ENCODE peak calls at places on chromosomes 7 and 10, in ten cellular contexts. P is fibroblast of the aortic adventitia, B is cardiac muscle cell, S is GM12878, E is HL-60, C is mesothelial cell of epicardium, G is heart left ventricle, K is fibroblast of pulmonary artery, I is uterus, L is astrocyte. U is an unnamed sample.

GRCh38 chr7:46651070-46651469 is 730.0 kb upstream of the IGFBP3 start:
- DNase-seq in B (no peak), L (no peak), I (no peak), E (no peak), P (no peak), G (no peak), S (no peak), K (no peak), C (no peak), U (peak)

GRCh38 chr10:127790165-127790564 is 53.2 kb downstream of the FOXI2 start:
- DNase-seq in P (no peak), E (no peak), K (no peak), I (no peak), L (no peak), S (no peak), G (no peak), C (no peak), B (no peak), U (no peak)

GRCh38 chr10:62818426-62819011 is 2.4 kb upstream of the EGR2 start:
- DNase-seq in G (peak), I (no peak), L (no peak), S (no peak), K (peak), E (no peak), C (no peak), P (no peak), B (peak), U (no peak)

GRCh38 chr10:131198401-131198800 is 113.1 kb downstream of the TCERG1L start:
- DNase-seq in E (no peak), I (no peak), B (no peak), C (peak), L (no peak), S (no peak), K (no peak), G (no peak), P (no peak), U (no peak)

GRCh38 chr10:113415246-113415645 is 137.6 kb upstream of the HABP2 start:
- DNase-seq in E (no peak), P (peak), C (no peak), G (no peak), S (no peak), I (peak), L (no peak), B (no peak), K (no peak), U (peak)

GRCh38 chr7:143279186-143280098 is 5.3 kb upstream of the TMEM139 start:
- DNase-seq in K (peak), E (no peak), B (no peak), G (no peak), C (no peak), L (peak), I (no peak), P (peak), S (no peak), U (peak)

GRCh38 chr10:49735848-49736563 is 26.1 kb downstream of the OGDHL start:
- DNase-seq in I (no peak), L (no peak), S (no peak), E (no peak), G (no peak), C (no peak), P (no peak), K (no peak), B (no peak), U (no peak)

GRCh38 chr10:76509501-76509900 is 1078.1 kb downstream of the LRMDA start:
- DNase-seq in E (no peak), C (no peak), B (no peak), P (peak), S (no peak), K (peak), G (no peak), L (peak), I (no peak), U (no peak)

GRCh38 chr10:93440591-93441012 is 41.5 kb downstream of the MYOF start:
- DNase-seq in E (no peak), L (no peak), P (peak), K (no peak), I (no peak), G (no peak), S (no peak), B (no peak), C (no peak), U (no peak)

GRCh38 chr10:101112799-101113594 is 18.1 kb upstream of the TLX1 start:
- DNase-seq in S (no peak), C (no peak), K (no peak), P (no peak), L (no peak), G (no peak), I (no peak), E (no peak), B (no peak), U (no peak)

GRCh38 chr10:114634607-114634974 is 23.5 kb downstream of the ABLIM1 start:
- DNase-seq in P (peak), E (no peak), G (peak), B (peak), L (peak), K (peak), I (peak), S (no peak), C (peak), U (peak)

GRCh38 chr7:121500659-121501058 is 104.6 kb upstream of the FAM3C start:
- DNase-seq in L (no peak), P (no peak), G (no peak), E (no peak), I (no peak), B (no peak), S (no peak), C (no peak), K (no peak), U (no peak)

GRCh38 chr7:138460176-138460648 is at the start of gene TRIM24:
- DNase-seq in E (peak), L (peak), B (no peak), K (no peak), P (peak), I (no peak), S (no peak), G (peak), C (no peak), U (no peak)

GRCh38 chr7:42910306-42910705 is 1.6 kb downstream of the C7orf25 start:
- DNase-seq in E (no peak), G (no peak), B (no peak), L (no peak), S (no peak), I (no peak), P (no peak), K (no peak), C (no peak), U (no peak)

GRCh38 chr7:52917982-52918578 is 117.4 kb upstream of the POM121L12 start:
- DNase-seq in I (no peak), S (no peak), P (no peak), G (no peak), K (no peak), C (no peak), E (peak), B (no peak), L (no peak), U (peak)

GRCh38 chr10:128993911-128994538 is 473.0 kb upstream of the MGMT start:
- DNase-seq in K (no peak), B (no peak), G (no peak), C (no peak), P (no peak), S (no peak), I (no peak), E (no peak), L (no peak), U (no peak)

GRCh38 chr7:141640239-141640840 is 61.6 kb downstream of the DENND11 start:
- DNase-seq in G (no peak), C (no peak), K (no peak), E (no peak), B (no peak), L (peak), I (no peak), P (no peak), S (no peak), U (no peak)

GRCh38 chr7:35533877-35534276 is 161.1 kb downstream of the HERPUD2 start:
- DNase-seq in K (no peak), P (no peak), C (no peak), S (no peak), L (no peak), E (peak), B (no peak), I (no peak), G (no peak), U (no peak)

GRCh38 chr7:158043461-158044155 is 544.0 kb downstream of the PTPRN2 start:
- DNase-seq in B (no peak), E (no peak), C (no peak), L (no peak), S (no peak), K (no peak), G (no peak), I (no peak), P (no peak), U (no peak)

GRCh38 chr7:118429141-118429540 is 204.6 kb downstream of the ANKRD7 start:
- DNase-seq in B (no peak), S (no peak), C (no peak), P (no peak), L (peak), I (no peak), E (no peak), K (no peak), G (no peak), U (no peak)

GRCh38 chr7:2809903-2810628 is 34.0 kb downstream of the GNA12 start:
- DNase-seq in P (no peak), L (no peak), S (no peak), B (no peak), I (no peak), C (no peak), E (no peak), K (no peak), G (peak), U (peak)

GRCh38 chr7:71486856-71487628 is 355.1 kb downstream of the GALNT17 start:
- DNase-seq in L (peak), G (no peak), E (no peak), C (no peak), P (peak), I (peak), B (no peak), K (peak), S (no peak), U (no peak)

GRCh38 chr10:10865913-10866312 is 151.8 kb upstream of the CELF2 start:
- DNase-seq in C (no peak), G (no peak), B (no peak), E (no peak), I (no peak), L (no peak), S (no peak), K (no peak), P (no peak), U (peak)

GRCh38 chr7:157016352-157017041 is 6.0 kb upstream of the MNX1 start:
- DNase-seq in E (no peak), G (no peak), P (no peak), S (peak), K (no peak), B (no peak), C (no peak), I (no peak), L (no peak), U (no peak)

GRCh38 chr10:19638173-19638872 is 177.9 kb upstream of the PLXDC2 start:
- DNase-seq in I (no peak), C (no peak), S (no peak), E (peak), B (no peak), P (peak), K (peak), G (peak), L (peak), U (peak)

GRCh38 chr10:34862892-34863291 is 47.8 kb upstream of the PARD3 start:
- DNase-seq in C (no peak), L (no peak), I (no peak), S (no peak), B (no peak), E (no peak), P (no peak), K (no peak), G (no peak), U (no peak)

GRCh38 chr10:122878799-122879338 is 512 bp downstream of the FAM24B start:
- DNase-seq in K (peak), L (no peak), S (no peak), B (no peak), I (no peak), E (no peak), G (no peak), P (peak), C (no peak), U (peak)

GRCh38 chr10:132836248-132836831 is 50.4 kb upstream of the NKX6-2 start:
- DNase-seq in C (no peak), S (no peak), P (no peak), K (no peak), L (no peak), E (no peak), B (no peak), G (peak), I (no peak), U (no peak)

GRCh38 chr10:54703086-54703485 is 97.9 kb downstream of the PCDH15 start:
- DNase-seq in E (no peak), G (no peak), I (no peak), C (no peak), L (peak), B (no peak), S (no peak), P (no peak), K (peak), U (peak)

GRCh38 chr10:114647545-114648138 is 10.4 kb downstream of the ABLIM1 start:
- DNase-seq in B (no peak), I (no peak), S (no peak), C (no peak), G (no peak), K (no peak), P (peak), L (peak), E (no peak), U (peak)

GRCh38 chr7:121605297-121605640 is 209.2 kb upstream of the FAM3C start:
- DNase-seq in G (no peak), C (no peak), K (peak), I (no peak), E (no peak), B (peak), S (no peak), P (peak), L (no peak), U (peak)

GRCh38 chr10:110566472-110567200 is 859 bp upstream of the SMC3 start:
- DNase-seq in S (no peak), C (no peak), I (no peak), L (no peak), K (no peak), B (no peak), G (no peak), E (no peak), P (no peak), U (no peak)

GRCh38 chr10:88657901-88658300 is 6.3 kb upstream of the LIPF start:
- DNase-seq in L (peak), S (no peak), I (no peak), G (no peak), E (no peak), B (no peak), C (no peak), K (no peak), P (peak), U (peak)

GRCh38 chr7:155190608-155191536 is 106.8 kb upstream of the INSIG1 start:
- DNase-seq in K (peak), B (peak), I (peak), G (no peak), L (no peak), P (peak), E (peak), C (peak), S (no peak), U (no peak)
- TF ChIP-seq CTCF in K (peak), B (peak), I (peak), G (peak), L (peak), P (peak), E (peak), C (peak), S (peak), U (peak)

GRCh38 chr10:17166699-17167098 is 34.8 kb downstream of the TRDMT1 start:
- DNase-seq in G (no peak), P (no peak), L (no peak), B (peak), K (no peak), E (no peak), I (no peak), C (no peak), S (no peak), U (no peak)

GRCh38 chr10:17174626-17175025 is 26.8 kb downstream of the TRDMT1 start:
- DNase-seq in K (no peak), I (no peak), C (no peak), P (no peak), G (no peak), E (no peak), S (no peak), B (no peak), L (no peak), U (no peak)

GRCh38 chr10:17175551-17175950 is 25.9 kb downstream of the TRDMT1 start:
- DNase-seq in B (no peak), G (no peak), K (peak), I (no peak), P (peak), E (no peak), C (no peak), L (peak), S (no peak), U (peak)

GRCh38 chr10:17169807-17170206 is 31.7 kb downstream of the TRDMT1 start:
- DNase-seq in S (no peak), I (no peak), G (no peak), P (peak), E (no peak), B (peak), C (no peak), K (peak), L (no peak), U (no peak)

DNA sequence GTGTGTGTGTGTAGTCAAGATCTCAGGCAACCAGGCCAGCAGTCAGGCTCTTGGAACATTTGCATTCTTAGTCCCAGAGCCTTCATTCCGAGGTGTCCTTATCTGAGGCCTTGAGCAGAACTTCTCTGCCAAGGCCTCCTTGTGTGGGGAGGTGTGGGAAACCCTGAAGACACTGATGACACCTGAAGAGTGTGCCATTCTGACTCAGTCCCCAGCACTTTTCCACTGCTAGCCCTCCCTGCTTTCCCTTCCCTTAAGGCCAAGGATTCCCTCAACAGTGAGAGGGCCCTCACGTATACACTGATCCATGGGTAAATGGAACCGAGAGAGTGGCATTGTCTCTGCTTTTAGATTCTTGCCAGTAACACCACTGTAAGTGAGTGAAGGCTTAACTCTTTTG is 30.3 kb downstream of the TRDMT1 start:
- DNase-seq in G (no peak), K (peak), L (no peak), P (no peak), I (no peak), S (no peak), C (no peak), E (no peak), B (peak), U (no peak)
- TF ChIP-seq CTCF in G (no peak), K (no peak), L (no peak), P (no peak), I (no peak), S (no peak), C (no peak), E (no peak), B (no peak), U (no peak)

GRCh38 chr7:33982425-33982786 is 77.1 kb downstream of the BMPER start:
- DNase-seq in E (no peak), C (no peak), G (no peak), B (peak), L (peak), P (peak), I (no peak), S (no peak), K (peak), U (peak)
- TF ChIP-seq CTCF in E (no peak), C (peak), G (no peak), B (peak), L (peak), P (peak), I (no peak), S (no peak), K (peak), U (peak)

GRCh38 chr10:46048152-46048551 is 2.1 kb upstream of the MSMB start:
- DNase-seq in L (no peak), I (no peak), B (no peak), C (no peak), E (no peak), G (no peak), P (no peak), S (no peak), K (no peak), U (no peak)
- TF ChIP-seq CTCF in L (no peak), I (no peak), B (no peak), C (no peak), E (no peak), G (no peak), P (no peak), S (no peak), K (no peak), U (no peak)

GRCh38 chr10:73812662-73813061 is 1.3 kb upstream of the NDST2 start:
- DNase-seq in P (no peak), L (no peak), I (no peak), C (no peak), B (no peak), E (no peak), S (no peak), G (no peak), K (no peak), U (no peak)
- TF ChIP-seq CTCF in P (no peak), L (no peak), I (no peak), C (no peak), B (no peak), E (no peak), S (no peak), G (no peak), K (no peak), U (no peak)

GRCh38 chr7:47991270-47991669 is 11.9 kb upstream of the HUS1 start:
- DNase-seq in C (no peak), K (no peak), L (no peak), G (no peak), I (no peak), B (no peak), S (no peak), P (no peak), E (no peak), U (no peak)

GRCh38 chr7:47988496-47989386 is 9.3 kb upstream of the HUS1 start:
- DNase-seq in K (peak), B (peak), I (no peak), P (no peak), E (no peak), L (no peak), C (no peak), G (no peak), S (no peak), U (no peak)

GRCh38 chr7:47992446-47992845 is 13.0 kb upstream of the HUS1 start:
- DNase-seq in K (no peak), E (no peak), S (no peak), L (no peak), G (no peak), C (no peak), P (no peak), B (no peak), I (no peak), U (no peak)

GRCh38 chr7:47990592-47990991 is 11.2 kb upstream of the HUS1 start:
- DNase-seq in C (no peak), I (no peak), S (no peak), B (no peak), L (no peak), P (no peak), E (no peak), K (no peak), G (no peak), U (no peak)

GRCh38 chr7:47991741-47992311 is 12.4 kb upstream of the HUS1 start:
- DNase-seq in C (peak), B (peak), E (peak), L (peak), P (peak), K (peak), I (peak), G (peak), S (peak), U (peak)
- TF ChIP-seq CTCF in C (no peak), B (peak), E (peak), L (peak), P (peak), K (peak), I (peak), G (peak), S (peak), U (peak)

U was measured in bronchial epithelial cell.